ENCODE peak calls at places on chromosomes 13 and 19, in six cellular contexts. E is DND-41, K is left lung, Z is Peyer's patch, H is WTC11, N is suprapubic skin. Q is an unnamed sample.

GRCh38 chr19:12596927-12597548 is 13.6 kb downstream of the ZNF490 start:
- DNase-seq in K (peak; percentile 59), H (peak; percentile 44), E (no peak), N (no peak), Z (no peak), Q (no peak)

GRCh38 chr13:50421457-50422130 is 406.4 kb downstream of the KCNRG start:
- DNase-seq in Z (no peak), E (no peak), H (no peak), N (no peak), K (no peak), Q (no peak)

GRCh38 chr13:110070046-110070445 is 236.9 kb downstream of the COL4A1 start:
- DNase-seq in H (no peak), K (no peak), Z (no peak), E (no peak), N (no peak), Q (no peak)

GRCh38 chr13:37540228-37540627 is 58.3 kb downstream of the POSTN start:
- DNase-seq in K (no peak), N (no peak), E (no peak), H (no peak), Z (no peak), Q (no peak)

GRCh38 chr13:111344471-111345191 is 24.2 kb downstream of the TEX29 start:
- DNase-seq in Z (no peak), H (peak; percentile 85), N (no peak), E (no peak), K (peak; percentile 70), Q (no peak)

GRCh38 chr19:47741544-47742125 is 3.7 kb upstream of the NOP53 start:
- DNase-seq in Z (no peak), K (no peak), E (no peak), N (no peak), H (no peak), Q (no peak)

GRCh38 chr13:45545686-45546409 is 69.7 kb downstream of the ERICH6B start:
- DNase-seq in E (no peak), H (no peak), K (no peak), N (no peak), Z (no peak), Q (no peak)

GRCh38 chr19:2887391-2887914 is 13.3 kb upstream of the ZNF57 start:
- DNase-seq in E (peak; percentile 51), K (no peak), H (no peak), Z (no peak), N (no peak), Q (no peak)

GRCh38 chr13:69545500-69546025 is 562.1 kb upstream of the ATXN8OS start:
- DNase-seq in K (no peak), Z (no peak), N (no peak), H (no peak), E (no peak), Q (no peak)

GRCh38 chr19:31204115-31204514 is 145.1 kb downstream of the TSHZ3 start:
- DNase-seq in N (no peak), K (no peak), H (no peak), E (no peak), Z (no peak), Q (no peak)

GRCh38 chr13:79070343-79070974 is 335.6 kb downstream of the RBM26 start:
- DNase-seq in H (no peak), E (no peak), Z (no peak), K (no peak), N (no peak), Q (no peak)

GRCh38 chr19:41569481-41570150 is 6.3 kb upstream of the CEACAM21 start:
- DNase-seq in Z (no peak), N (no peak), H (no peak), E (no peak), K (no peak), Q (no peak)

GRCh38 chr13:87129602-87130300 is 541.4 kb upstream of the SLITRK5 start:
- DNase-seq in N (no peak), K (no peak), Z (no peak), E (no peak), H (no peak), Q (no peak)

GRCh38 chr13:105410602-105411001 is 1124.9 kb downstream of the EFNB2 start:
- DNase-seq in E (peak; percentile 23), Z (no peak), K (peak; percentile 50), H (peak; percentile 83), N (no peak), Q (peak; percentile 48)

GRCh38 chr19:41205995-41206394 is 13.0 kb downstream of the CYP2S1 start:
- DNase-seq in H (no peak), N (no peak), Z (no peak), K (no peak), E (no peak), Q (no peak)

GRCh38 chr13:77925616-77926015 is 7.0 kb upstream of the EDNRB start:
- DNase-seq in H (no peak), Z (no peak), E (no peak), K (no peak), N (no peak), Q (no peak)

GRCh38 chr19:50649433-50650391 is at the start of gene C19orf81:
- DNase-seq in N (no peak), H (peak; percentile 79), K (no peak), E (no peak), Z (no peak), Q (no peak)

GRCh38 chr13:30715837-30716236 is 19.5 kb upstream of the ALOX5AP start:
- DNase-seq in N (no peak), K (no peak), E (no peak), H (no peak), Z (no peak), Q (no peak)

GRCh38 chr19:49056101-49056901 is 1.2 kb downstream of the CGB7 start:
- DNase-seq in Z (peak; percentile 45), H (peak; percentile 76), E (peak; percentile 20), N (no peak), K (peak; percentile 64), Q (peak; percentile 69)

GRCh38 chr19:40716031-40716654 is 543 bp downstream of the COQ8B start:
- DNase-seq in E (peak; percentile 14), Z (peak; percentile 16), H (no peak), K (peak; percentile 42), N (peak; percentile 87), Q (peak; percentile 93)

GRCh38 chr13:72875233-72875632 is 93.3 kb downstream of the PIBF1 start:
- DNase-seq in Z (no peak), N (no peak), H (no peak), K (no peak), E (no peak), Q (no peak)

DNA sequence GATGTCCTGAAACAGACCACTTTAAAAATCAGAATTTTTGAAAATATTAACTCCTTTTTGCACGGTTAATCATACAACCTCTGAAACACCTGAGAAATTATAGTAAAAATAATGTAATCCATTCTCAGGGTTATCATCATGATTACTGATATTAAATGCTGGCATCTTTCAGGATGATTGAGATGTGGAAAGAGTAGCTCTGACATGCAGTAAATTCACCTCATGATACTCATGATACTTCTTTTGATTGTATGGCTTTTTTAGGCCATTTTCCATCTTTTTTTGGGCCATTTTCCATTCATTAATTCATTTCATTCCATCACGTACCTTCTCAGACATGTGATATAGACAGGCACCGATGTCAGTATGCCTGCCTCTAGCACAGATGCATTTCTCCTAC is 85.1 kb downstream of the FGF14 start:
- DNase-seq in H (no peak), N (no peak), Z (no peak), K (no peak), E (no peak), Q (no peak)
- TF ChIP-seq CTCF in H (no peak), N (no peak), Z (no peak), K (no peak), E (no peak), Q (no peak)

GRCh38 chr19:17466487-17466850 is 3.9 kb upstream of the SLC27A1 start:
- DNase-seq in K (no peak), N (no peak), E (no peak), Z (no peak), H (no peak), Q (no peak)
- TF ChIP-seq CTCF in K (no peak), N (no peak), E (no peak), Z (no peak), H (no peak), Q (peak; percentile 8)

GRCh38 chr13:27839809-27840467 is 47.7 kb downstream of the GSX1 start:
- DNase-seq in E (no peak), H (no peak), N (no peak), Z (no peak), K (no peak), Q (no peak)
- TF ChIP-seq CTCF in E (no peak), H (no peak), N (no peak), Z (no peak), K (no peak), Q (no peak)

GRCh38 chr13:40668335-40668734 is 1.9 kb upstream of the FOXO1 start:
- DNase-seq in N (peak; percentile 86), E (peak; percentile 36), Z (peak; percentile 54), K (no peak), H (peak; percentile 51), Q (peak; percentile 68)
- TF ChIP-seq CTCF in N (peak; percentile 49), E (peak; percentile 63), Z (peak; percentile 45), K (peak; percentile 31), H (peak; percentile 49), Q (peak; percentile 66)

GRCh38 chr13:67643656-67644055 is 413.5 kb upstream of the PCDH9 start:
- DNase-seq in Z (no peak), E (no peak), H (peak; percentile 18), K (no peak), N (no peak), Q (no peak)
- TF ChIP-seq CTCF in Z (no peak), E (no peak), H (no peak), K (no peak), N (no peak), Q (no peak)

GRCh38 chr19:37218592-37218935 is 550 bp downstream of the ZNF383 start:
- DNase-seq in H (no peak), E (no peak), N (no peak), Z (no peak), K (no peak), Q (peak; percentile 71)
- TF ChIP-seq CTCF in H (no peak), E (no peak), N (no peak), Z (no peak), K (no peak), Q (no peak)

DNA sequence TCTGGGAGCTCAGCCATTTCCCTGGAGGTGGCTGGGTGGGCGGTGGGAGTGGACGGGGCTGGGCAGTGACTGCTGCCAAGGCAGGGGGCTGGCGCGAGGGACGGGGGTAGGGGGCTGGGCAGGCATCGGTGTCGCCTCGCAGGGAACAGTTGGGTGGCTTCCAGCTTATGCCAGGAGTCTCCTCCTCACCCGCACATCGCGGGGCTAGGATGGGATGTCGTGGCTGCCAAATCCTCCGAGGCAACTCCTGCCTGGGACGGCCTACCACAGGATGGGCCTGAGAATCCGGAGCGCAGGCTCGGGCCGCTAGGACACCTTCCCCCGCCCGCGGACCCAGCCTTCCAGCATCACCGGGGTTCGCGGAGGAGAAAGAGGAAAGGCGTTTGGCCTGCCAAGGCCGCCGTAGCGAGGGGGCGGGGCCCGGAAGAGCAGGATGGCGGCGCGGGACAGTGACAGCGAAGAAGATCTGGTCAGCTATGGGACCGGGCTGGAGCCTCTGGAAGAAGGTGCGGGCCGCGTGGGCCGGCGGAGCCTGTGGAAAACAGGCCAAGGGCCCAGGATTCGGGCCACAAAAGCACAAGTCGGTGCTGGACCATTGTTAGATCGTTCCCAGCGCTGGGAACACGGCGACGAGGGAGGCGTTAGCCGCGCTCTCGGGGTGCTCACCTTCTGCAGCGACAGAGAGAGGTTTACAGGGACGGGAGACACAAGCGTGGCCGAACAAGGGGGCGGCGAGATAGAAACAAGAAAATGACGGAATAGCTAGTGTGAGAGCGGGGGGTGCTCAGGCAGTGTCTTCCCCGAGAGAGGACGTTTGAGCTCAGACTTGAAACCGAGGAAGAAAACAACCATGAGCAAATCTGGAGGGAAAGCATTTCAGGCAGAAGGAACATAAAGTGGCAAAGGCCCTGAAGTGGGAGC is at the start of gene GPATCH1:
- DNase-seq in E (peak; percentile 86), H (peak; percentile 95), N (peak; percentile 91), Z (peak; percentile 90), K (peak; percentile 89), Q (peak; percentile 92)
- TF ChIP-seq CTCF in E (no peak), H (no peak), N (no peak), Z (no peak), K (no peak), Q (no peak)

Q was measured in activated CD8-positive, alpha-beta T cell treated with anti-CD3 and anti-CD28 coated beads for 36 hours.